ENCODE peak calls at places on chromosomes 2 and 18, in four cellular contexts. A is K562, R is H1, S is SK-N-SH. U is an unnamed sample.

GRCh38 chr18:499351-500229 is 911 bp downstream of the COLEC12 start:
- DNase-seq in A (no peak), R (peak; percentile 52), S (peak; percentile 87), U (no peak)

GRCh38 chr2:47771211-47771610 is 11.7 kb upstream of the MSH6 start:
- DNase-seq in A (peak; percentile 42), R (no peak), S (no peak), U (peak; percentile 14)

GRCh38 chr2:174699993-174700766 is 64.1 kb downstream of the CHRNA1 start:
- DNase-seq in A (peak; percentile 63), R (no peak), S (peak; percentile 69), U (no peak)

GRCh38 chr18:60691061-60691460 is 318.5 kb upstream of the MC4R start:
- DNase-seq in A (no peak), R (no peak), S (no peak), U (no peak)

GRCh38 chr2:45909677-45910191 is 258.3 kb downstream of the PRKCE start:
- DNase-seq in A (no peak), R (no peak), S (no peak), U (no peak)

GRCh38 chr2:20164061-20164733 is 60.7 kb downstream of the SDC1 start:
- DNase-seq in A (no peak), R (no peak), S (no peak), U (no peak)

GRCh38 chr2:68317971-68318685 is 1.6 kb downstream of the CNRIP1 start:
- DNase-seq in A (no peak), R (no peak), S (peak; percentile 61), U (no peak)

GRCh38 chr2:215619989-215620388 is 184.1 kb upstream of the FN1 start:
- DNase-seq in A (peak; percentile 57), R (no peak), S (no peak), U (peak; percentile 43)

GRCh38 chr2:5915926-5916325 is 223.7 kb downstream of the SOX11 start:
- DNase-seq in A (no peak), R (peak; percentile 85), S (no peak), U (peak; percentile 41)

GRCh38 chr18:54392621-54393023 is 34.9 kb downstream of the C18orf54 start:
- DNase-seq in A (peak; percentile 30), R (no peak), S (peak; percentile 52), U (peak; percentile 34)

GRCh38 chr2:112034924-112035323 is 20.1 kb upstream of the TMEM87B start:
- DNase-seq in A (no peak), R (no peak), S (no peak), U (no peak)

GRCh38 chr2:204234879-204235278 is 298.3 kb downstream of the ICOS start:
- DNase-seq in A (no peak), R (no peak), S (no peak), U (no peak)

GRCh38 chr18:45910405-45911023 is 56.6 kb downstream of the EPG5 start:
- DNase-seq in A (peak; percentile 44), R (peak; percentile 72), S (peak; percentile 65), U (peak; percentile 75)

GRCh38 chr2:148642891-148643416 is 1.6 kb upstream of the EPC2 start:
- DNase-seq in A (peak; percentile 46), R (no peak), S (no peak), U (peak; percentile 58)

GRCh38 chr2:124476291-124476690 is 451.2 kb downstream of the CNTNAP5 start:
- DNase-seq in A (no peak), R (no peak), S (no peak), U (no peak)

GRCh38 chr2:222319576-222320440 is 21.0 kb upstream of the PAX3 start:
- DNase-seq in A (no peak), R (peak; percentile 82), S (peak; percentile 79), U (peak; percentile 43)

GRCh38 chr2:47402555-47402804 is 476 bp upstream of the MSH2 start:
- DNase-seq in A (no peak), R (no peak), S (no peak), U (no peak)

GRCh38 chr18:58010265-58010664 is 33.8 kb upstream of the NEDD4L start:
- DNase-seq in A (no peak), R (no peak), S (no peak), U (no peak)

GRCh38 chr2:53987336-53987921 is 16.6 kb upstream of the PSME4 start:
- DNase-seq in A (no peak), R (no peak), S (peak; percentile 21), U (no peak)

DNA sequence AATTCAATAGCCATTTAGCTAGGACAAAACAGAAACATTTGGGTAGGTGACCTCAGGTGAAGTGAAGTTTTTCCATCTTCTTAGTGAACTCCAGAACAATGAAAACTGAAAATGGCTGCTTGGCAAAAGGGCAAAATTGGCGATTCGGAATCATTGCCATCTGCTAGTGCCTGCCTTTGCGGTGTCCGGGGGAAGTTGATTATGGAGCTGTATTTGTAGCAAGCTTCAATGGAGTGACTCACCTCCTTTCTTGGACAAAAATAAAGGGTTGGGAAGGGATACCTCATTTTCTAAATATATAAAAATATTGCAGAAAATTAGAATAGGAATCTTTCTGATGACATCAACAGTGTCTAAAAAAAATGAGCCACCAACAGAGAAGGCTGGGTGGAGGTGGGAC is 460.5 kb downstream of the TGIF1 start:
- DNase-seq in A (no peak), R (no peak), S (no peak), U (no peak)
- TF ChIP-seq GABPA in A (no peak), R (no peak), S (no peak), U (no peak)

DNA sequence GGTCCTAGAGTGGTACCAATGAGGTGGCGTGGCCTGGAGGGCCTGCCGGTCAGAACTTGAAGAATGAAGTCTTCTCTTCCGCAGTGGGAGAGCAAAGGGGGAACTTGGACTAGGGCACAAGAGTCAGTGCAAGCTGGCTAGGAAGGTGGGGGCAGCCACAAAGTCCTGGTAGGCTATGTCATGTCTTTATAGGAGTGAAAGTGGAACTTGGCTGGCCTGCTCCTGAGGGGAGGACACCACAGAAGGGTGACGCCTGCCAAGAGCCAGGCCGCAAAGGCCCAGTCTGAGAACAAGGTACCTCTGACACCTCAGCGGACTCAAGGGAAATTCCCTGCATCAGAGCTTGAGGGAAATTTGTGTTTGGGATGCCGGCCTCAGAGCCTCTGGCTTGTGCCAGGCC is 32.2 kb upstream of the MAP3K20 start:
- DNase-seq in A (no peak), R (no peak), S (no peak), U (no peak)
- TF ChIP-seq GABPA in A (no peak), R (no peak), S (no peak), U (no peak)

DNA sequence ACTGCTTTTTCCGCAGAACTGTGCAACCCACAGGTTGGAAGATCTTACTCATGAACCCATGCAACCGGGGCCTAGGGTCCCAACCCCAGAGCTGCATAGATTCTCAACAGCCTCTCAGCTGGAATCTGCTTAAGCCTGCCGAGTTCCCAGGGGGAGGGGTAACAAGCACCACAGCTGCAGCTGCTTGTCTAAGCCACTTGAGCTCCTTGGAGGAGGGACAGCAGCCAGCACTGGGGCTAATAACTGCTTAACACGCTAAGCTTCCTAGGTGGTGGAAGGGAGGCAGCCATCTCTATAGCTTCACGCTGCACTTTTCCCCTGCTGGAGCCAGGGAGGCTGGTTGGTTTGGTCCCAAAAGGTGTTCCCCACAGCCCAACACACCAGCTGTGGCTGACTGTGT is 311.6 kb downstream of the DSC3 start:
- DNase-seq in A (no peak), R (no peak), S (no peak), U (no peak)
- TF ChIP-seq GABPA in A (no peak), R (no peak), S (no peak), U (no peak)

DNA sequence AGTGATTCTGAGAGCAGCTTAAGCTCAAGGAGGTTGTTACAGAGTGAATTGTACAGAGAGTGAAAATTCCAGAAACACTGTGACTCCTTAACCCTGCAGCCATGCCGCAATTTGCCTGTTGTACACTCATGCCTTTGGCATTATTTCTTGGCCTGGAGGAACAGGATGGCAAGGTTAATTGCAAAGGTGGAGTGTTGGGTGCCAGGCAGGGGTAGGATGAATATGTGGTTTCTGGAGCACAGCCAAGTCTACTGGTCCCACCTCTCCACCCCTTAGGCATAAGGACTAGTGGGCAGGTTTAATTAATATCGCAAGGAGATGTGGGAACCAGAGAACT is 250.2 kb downstream of the LRRTM1 start:
- DNase-seq in A (no peak), R (no peak), S (no peak), U (no peak)
- TF ChIP-seq GABPA in A (no peak), R (no peak), S (no peak), U (no peak)

GRCh38 chr18:5983479-5983878 is 88.2 kb upstream of the TMEM200C start:
- DNase-seq in A (no peak), R (no peak), S (no peak), U (no peak)
- TF ChIP-seq GABPA in A (no peak), R (no peak), S (no peak), U (no peak)

DNA sequence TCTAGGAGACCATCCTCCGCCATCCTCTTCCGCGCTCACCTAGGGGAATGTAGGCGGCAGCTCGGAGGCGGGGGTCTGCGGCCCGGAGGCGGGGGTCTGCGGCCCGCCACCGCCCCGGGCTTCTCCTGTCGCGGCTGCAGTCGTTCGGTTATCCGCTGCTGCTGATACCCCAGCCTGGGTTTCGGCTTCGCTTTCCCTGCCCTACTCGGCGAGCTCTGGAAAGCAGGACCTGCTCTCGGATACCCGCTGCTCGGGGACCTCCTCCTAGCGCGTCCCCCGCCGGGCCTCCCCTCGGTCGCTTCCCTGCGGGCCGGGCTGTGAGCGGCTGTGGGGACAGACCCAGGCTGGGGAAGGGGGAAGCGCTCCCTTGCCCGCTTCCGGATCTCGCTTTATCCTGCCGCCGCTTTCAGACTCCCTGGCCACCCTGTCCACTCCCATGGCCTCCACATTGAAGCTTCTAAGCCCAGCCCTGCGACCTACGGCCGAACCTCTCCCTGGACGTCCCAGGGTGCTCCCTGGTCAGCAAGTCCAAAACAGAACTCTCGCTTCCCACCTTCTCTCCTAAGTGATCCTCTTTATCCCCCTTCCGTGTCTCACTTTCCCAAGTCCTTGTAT is 607 bp downstream of the FKBP1B start:
- DNase-seq in A (no peak), R (peak; percentile 76), S (peak; percentile 75), U (no peak)
- TF ChIP-seq GABPA in A (no peak), R (no peak), S (no peak), U (no peak)

GRCh38 chr2:9813312-9814128 is 29.8 kb upstream of the TAF1B start:
- DNase-seq in A (peak; percentile 79), R (peak; percentile 95), S (peak; percentile 96), U (peak; percentile 22)

GRCh38 chr2:9811679-9812511 is 31.4 kb upstream of the TAF1B start:
- DNase-seq in A (no peak), R (peak; percentile 24), S (peak; percentile 43), U (no peak)

GRCh38 chr2:9814129-9814868 is 29.0 kb upstream of the TAF1B start:
- DNase-seq in A (no peak), R (no peak), S (no peak), U (no peak)

GRCh38 chr2:9815076-9815475 is 28.2 kb upstream of the TAF1B start:
- DNase-seq in A (no peak), R (no peak), S (no peak), U (no peak)

GRCh38 chr2:9812945-9813311 is 30.3 kb upstream of the TAF1B start:
- DNase-seq in A (no peak), R (no peak), S (no peak), U (peak; percentile 18)
- TF ChIP-seq GABPA in A (no peak), R (no peak), S (no peak), U (no peak)